ENCODE peak calls at places on chromosomes 11 and 22, in five cellular contexts. G is astrocyte, T is AG04450, B is Karpas-422, J is kidney. V is an unnamed sample.

GRCh38 chr11:11407065-11407737 is 54.2 kb upstream of the CSNK2A3 start:
- DNase-seq in B (peak), G (no peak), T (no peak), J (no peak), V (no peak)

GRCh38 chr11:21811572-21811971 is 381.3 kb upstream of the ANO5 start:
- DNase-seq in G (no peak), J (no peak), B (peak), T (no peak), V (no peak)

GRCh38 chr22:50694766-50695420 is 22.3 kb downstream of the SHANK3 start:
- DNase-seq in T (no peak), G (no peak), J (peak), B (no peak), V (no peak)

GRCh38 chr11:118436639-118437045 is 350 bp downstream of the KMT2A start:
- DNase-seq in T (no peak), J (peak), B (peak), G (no peak), V (no peak)

GRCh38 chr22:32557424-32557823 is 82.8 kb downstream of the FBXO7 start:
- DNase-seq in B (no peak), J (no peak), T (no peak), G (no peak), V (no peak)

GRCh38 chr11:64864473-64865285 is 13.7 kb downstream of the EHD1 start:
- DNase-seq in G (peak), B (no peak), T (peak), J (peak), V (peak)

GRCh38 chr11:76263657-76264056 is 57.4 kb upstream of the WNT11 start:
- DNase-seq in J (no peak), B (no peak), T (no peak), G (no peak), V (no peak)

GRCh38 chr11:130209128-130209932 is 49.7 kb downstream of the ST14 start:
- DNase-seq in J (peak), B (no peak), T (no peak), G (no peak), V (no peak)

GRCh38 chr11:134663506-134664313 is 251.7 kb upstream of the B3GAT1 start:
- DNase-seq in B (no peak), T (no peak), J (no peak), G (no peak), V (no peak)

GRCh38 chr11:33779849-33780528 is 5.7 kb upstream of the FBXO3 start:
- DNase-seq in T (peak), J (no peak), B (no peak), G (peak), V (no peak)

GRCh38 chr11:62267576-62267975 is 2.4 kb upstream of the SCGB2A2 start:
- DNase-seq in B (no peak), T (no peak), J (no peak), G (no peak), V (no peak)

GRCh38 chr11:77046060-77046501 is 11.9 kb downstream of the B3GNT6 start:
- DNase-seq in B (peak), T (no peak), G (no peak), J (no peak), V (no peak)

GRCh38 chr22:21734540-21735197 is 925 bp downstream of the YPEL1 start:
- DNase-seq in J (no peak), G (no peak), B (no peak), T (no peak), V (no peak)

GRCh38 chr22:19232620-19233019 is 54.1 kb upstream of the SLC25A1 start:
- DNase-seq in T (no peak), B (no peak), J (no peak), G (no peak), V (no peak)

GRCh38 chr11:62555464-62556092 is 9.0 kb upstream of the AHNAK start:
- DNase-seq in J (peak), G (peak), T (no peak), B (peak), V (no peak)

GRCh38 chr11:61828629-61829407 is 718 bp downstream of the FADS2 start:
- DNase-seq in G (peak), B (peak), J (peak), T (no peak), V (no peak)

GRCh38 chr22:35140879-35141745 is 75.2 kb downstream of the ISX start:
- DNase-seq in J (no peak), G (no peak), B (peak), T (no peak), V (no peak)

GRCh38 chr11:106077609-106078517 is at the start of gene AASDHPPT:
- DNase-seq in J (no peak), G (peak), T (no peak), B (peak), V (no peak)

GRCh38 chr11:124830749-124831148 is 30.5 kb upstream of the MSANTD2 start:
- DNase-seq in B (no peak), G (no peak), J (no peak), T (no peak), V (no peak)

GRCh38 chr11:104765401-104765800 is 132.9 kb downstream of the CASP12 start:
- DNase-seq in T (no peak), G (no peak), B (no peak), J (no peak), V (no peak)

GRCh38 chr22:45692549-45692948 is 20.9 kb downstream of the ATXN10 start:
- DNase-seq in B (no peak), G (peak), T (no peak), J (no peak), V (no peak)

GRCh38 chr22:17243524-17243923 is 24.3 kb upstream of the ADA2 start:
- DNase-seq in T (no peak), G (no peak), J (no peak), B (peak), V (no peak)

GRCh38 chr22:45876136-45877035 is 100.6 kb downstream of the WNT7B start:
- DNase-seq in G (no peak), J (no peak), T (no peak), B (no peak), V (no peak)

GRCh38 chr22:46373838-46374662 is 38.5 kb downstream of the TRMU start:
- DNase-seq in B (no peak), J (no peak), T (no peak), G (peak), V (no peak)

GRCh38 chr22:17167486-17167885 is 8.4 kb upstream of the HDHD5 start:
- DNase-seq in T (no peak), J (no peak), B (no peak), G (no peak), V (no peak)

GRCh38 chr22:50700387-50701075 is 27.9 kb downstream of the SHANK3 start:
- DNase-seq in J (peak), G (peak), B (no peak), T (no peak), V (no peak)

DNA sequence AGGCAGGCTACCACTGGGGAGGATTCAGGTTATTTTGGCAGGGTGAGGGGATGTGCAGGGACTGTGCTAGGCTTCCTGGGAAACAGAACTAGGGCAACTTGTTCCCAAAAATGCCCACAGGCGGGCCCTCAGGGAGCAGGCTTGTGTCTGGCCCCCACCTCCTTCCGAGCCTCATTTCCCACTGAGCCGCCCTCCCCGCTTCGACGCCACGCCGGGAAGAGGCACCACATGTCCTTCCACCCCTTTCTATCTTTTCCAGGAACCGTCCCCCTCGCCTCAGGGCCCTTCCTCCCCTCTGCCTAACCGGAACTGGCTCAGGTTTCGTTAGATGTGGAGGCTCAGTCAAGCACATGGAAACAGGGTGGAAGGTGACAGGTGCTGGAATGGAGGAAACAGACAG is 9.4 kb upstream of the CHADL start:
- DNase-seq in G (no peak), T (no peak), J (no peak), B (no peak), V (no peak)
- H3K27ac ChIP-seq in G (no peak), T (no peak), J (no peak), B (no peak), V (no peak)

GRCh38 chr11:13649619-13650018 is 18.8 kb upstream of the FAR1 start:
- DNase-seq in G (no peak), T (no peak), J (no peak), B (no peak), V (no peak)

GRCh38 chr11:13647391-13647790 is 21.1 kb upstream of the FAR1 start:
- DNase-seq in J (no peak), T (no peak), G (no peak), B (no peak), V (no peak)

GRCh38 chr11:13644997-13645667 is 23.3 kb upstream of the FAR1 start:
- DNase-seq in G (peak), T (no peak), J (no peak), B (no peak), V (no peak)
- H3K27ac ChIP-seq in G (no peak), T (no peak), J (no peak), B (no peak), V (no peak)

GRCh38 chr11:122195790-122196189 is 79.8 kb upstream of the BLID start:
- DNase-seq in G (no peak), T (no peak), J (no peak), B (no peak), V (no peak)

GRCh38 chr11:122197055-122197987 is 81.3 kb upstream of the BLID start:
- DNase-seq in G (peak), J (no peak), T (peak), B (no peak), V (peak)

GRCh38 chr11:122199661-122200060 is 83.6 kb upstream of the BLID start:
- DNase-seq in B (no peak), G (peak), T (no peak), J (no peak), V (no peak)

GRCh38 chr11:122201126-122201525 is 85.1 kb upstream of the BLID start:
- DNase-seq in G (no peak), T (no peak), B (no peak), J (no peak), V (no peak)

DNA sequence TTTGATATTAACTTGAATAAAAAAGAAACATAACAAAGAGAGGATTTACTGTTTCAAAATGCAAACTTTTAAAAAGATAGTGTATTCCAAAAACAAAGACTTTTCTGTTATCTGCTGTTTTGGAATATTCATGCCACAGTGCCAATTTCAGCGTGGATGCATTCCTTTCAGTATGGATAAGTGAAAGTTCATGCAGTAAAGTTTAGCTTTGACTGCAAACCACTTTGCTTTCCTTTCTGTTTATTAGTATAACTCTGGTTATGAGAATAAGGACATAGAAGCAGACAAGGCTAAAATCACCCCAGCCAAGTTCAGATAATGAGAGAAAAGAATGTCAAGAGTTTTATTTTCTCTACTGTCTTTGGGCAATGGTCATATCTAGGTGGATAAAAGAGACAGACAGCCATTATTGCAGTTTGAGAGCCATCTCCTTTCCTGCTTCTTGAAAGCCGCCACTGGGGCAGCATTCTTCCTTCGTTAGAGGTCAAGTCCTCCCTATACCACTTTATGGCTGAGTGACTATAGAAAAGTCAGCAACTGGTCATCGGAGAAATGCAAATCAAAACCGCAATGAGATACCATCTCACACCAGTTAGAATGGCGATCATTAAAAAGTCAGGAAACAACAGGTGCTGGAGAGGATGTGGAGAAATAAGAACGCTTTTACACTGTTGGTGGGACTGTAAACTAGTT is 82.4 kb upstream of the BLID start:
- DNase-seq in J (no peak), T (no peak), B (no peak), G (no peak), V (no peak)
- H3K27ac ChIP-seq in J (no peak), T (peak), B (no peak), G (peak), V (peak)

GRCh38 chr11:488992-489391 is 18.1 kb downstream of the RNH1 start:
- DNase-seq in T (no peak), G (no peak), J (no peak), B (no peak), V (no peak)

GRCh38 chr11:489610-490185 is 17.3 kb downstream of the RNH1 start:
- DNase-seq in B (no peak), G (no peak), T (no peak), J (peak), V (no peak)

GRCh38 chr11:488062-488461 is 19.0 kb downstream of the RNH1 start:
- DNase-seq in T (no peak), J (no peak), G (no peak), B (no peak), V (no peak)

GRCh38 chr11:487571-488021 is 19.4 kb downstream of the RNH1 start:
- DNase-seq in B (no peak), G (no peak), J (no peak), T (no peak), V (no peak)

DNA sequence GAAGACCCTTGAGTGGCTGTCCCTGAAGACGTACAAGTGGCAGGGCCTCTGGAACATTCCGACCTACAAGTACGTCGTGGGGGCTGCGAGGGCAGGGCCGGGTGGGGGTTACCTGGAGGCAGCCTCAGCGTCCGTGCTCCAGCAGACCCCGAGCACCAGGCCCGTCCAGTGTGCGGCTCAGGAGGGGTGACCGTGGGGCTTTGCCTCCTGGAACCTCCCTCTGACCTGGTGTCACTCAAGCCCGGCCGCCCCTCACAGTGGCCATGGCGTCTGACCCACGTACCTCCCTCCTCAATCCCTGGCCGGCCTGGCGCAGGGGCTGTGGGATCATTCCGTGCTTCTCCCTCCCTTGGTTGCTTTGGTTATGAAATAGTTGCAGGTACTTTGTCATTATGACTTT is 18.5 kb downstream of the RNH1 start:
- DNase-seq in J (no peak), B (no peak), G (no peak), T (no peak), V (no peak)
- H3K27ac ChIP-seq in J (no peak), B (no peak), G (no peak), T (no peak), V (no peak)

DNA sequence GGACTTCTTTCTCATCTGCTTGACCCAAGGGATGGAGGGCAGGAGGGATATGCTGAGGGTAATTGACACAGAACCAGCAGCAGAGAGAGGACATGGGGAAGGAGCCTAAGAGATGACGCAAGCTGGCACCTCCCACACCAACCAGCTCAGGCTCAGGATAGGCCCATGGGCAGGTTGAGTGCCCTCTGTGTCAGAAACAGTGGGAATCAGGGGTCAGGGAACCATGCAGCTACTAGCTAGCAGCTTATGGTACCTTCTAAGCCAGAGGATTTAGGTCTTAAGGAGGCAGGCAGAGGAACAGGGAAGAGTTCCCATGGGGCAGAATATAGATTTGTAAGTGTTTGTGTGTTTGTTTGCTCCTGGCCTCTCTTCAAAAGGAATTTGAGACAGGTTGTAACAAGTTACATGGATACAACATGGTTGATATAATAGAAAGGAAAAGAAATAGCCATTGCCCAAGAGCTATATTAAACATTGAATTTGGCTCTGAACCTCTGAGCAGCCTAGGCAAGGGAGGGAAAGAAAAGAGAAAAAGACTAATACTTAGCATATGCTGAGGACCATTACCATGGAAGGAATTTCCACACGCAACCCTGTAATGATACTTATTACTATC is 39.9 kb upstream of the NAV2 start:
- DNase-seq in B (no peak), G (no peak), J (no peak), T (no peak), V (no peak)
- H3K27ac ChIP-seq in B (no peak), G (no peak), J (no peak), T (no peak), V (peak)

GRCh38 chr11:48011125-48012050 is 31.0 kb downstream of the PTPRJ start:
- DNase-seq in G (no peak), J (no peak), T (no peak), B (no peak), V (no peak)
- H3K27ac ChIP-seq in G (no peak), J (peak), T (no peak), B (peak), V (no peak)